ENCODE peak calls at places on chromosomes 11 and 22, in ten cellular contexts. One of them, this sample, is unnamed.

GRCh38 chr11:107699371-107700348 is 12.2 kb downstream of the SLN start:
- DNase-seq in mucosa of descending colon: no peak
- DNase-seq in suprapubic skin: no peak
- DNase-seq in ecto neural progenitor cell: no peak
- DNase-seq in germinal center: no peak
- DNase-seq in upper lobe of right lung: no peak
- DNase-seq in PC-3: no peak
- DNase-seq in LoVo: no peak
- DNase-seq in endothelial cell: no peak
- DNase-seq in stimulated activated CD4-positive, alpha-beta T cell treated with anti-CD3 and anti-CD28 coated beads, Interleukin-12 subunit alpha, Interleukin-12 subunit beta, amount 100 ng/mL, for 4 hours: no peak
- DNase-seq in this sample: no peak

GRCh38 chr11:45710561-45710960 is 45.1 kb upstream of the CHST1 start:
- DNase-seq in mucosa of descending colon: no peak
- DNase-seq in suprapubic skin: no peak
- DNase-seq in ecto neural progenitor cell: no peak
- DNase-seq in germinal center: no peak
- DNase-seq in upper lobe of right lung: no peak
- DNase-seq in PC-3: no peak
- DNase-seq in LoVo: no peak
- DNase-seq in endothelial cell: no peak
- DNase-seq in stimulated activated CD4-positive, alpha-beta T cell treated with anti-CD3 and anti-CD28 coated beads, Interleukin-12 subunit alpha, Interleukin-12 subunit beta, amount 100 ng/mL, for 4 hours: no peak
- DNase-seq in this sample: no peak

GRCh38 chr11:110951609-110952008 is 239.4 kb upstream of the ARHGAP20 start:
- DNase-seq in mucosa of descending colon: no peak
- DNase-seq in suprapubic skin: no peak
- DNase-seq in ecto neural progenitor cell: no peak
- DNase-seq in germinal center: no peak
- DNase-seq in upper lobe of right lung: no peak
- DNase-seq in PC-3: no peak
- DNase-seq in LoVo: no peak
- DNase-seq in endothelial cell: no peak
- DNase-seq in stimulated activated CD4-positive, alpha-beta T cell treated with anti-CD3 and anti-CD28 coated beads, Interleukin-12 subunit alpha, Interleukin-12 subunit beta, amount 100 ng/mL, for 4 hours: no peak
- DNase-seq in this sample: no peak

GRCh38 chr22:37848587-37849088 is 581 bp upstream of the EIF3L start:
- DNase-seq in mucosa of descending colon: peak
- DNase-seq in suprapubic skin: no peak
- DNase-seq in ecto neural progenitor cell: no peak
- DNase-seq in germinal center: no peak
- DNase-seq in upper lobe of right lung: no peak
- DNase-seq in PC-3: peak
- DNase-seq in LoVo: peak
- DNase-seq in endothelial cell: no peak
- DNase-seq in stimulated activated CD4-positive, alpha-beta T cell treated with anti-CD3 and anti-CD28 coated beads, Interleukin-12 subunit alpha, Interleukin-12 subunit beta, amount 100 ng/mL, for 4 hours: no peak
- DNase-seq in this sample: no peak

GRCh38 chr22:48947636-48948035 is 880.0 kb downstream of the BRD1 start:
- DNase-seq in mucosa of descending colon: no peak
- DNase-seq in suprapubic skin: no peak
- DNase-seq in ecto neural progenitor cell: no peak
- DNase-seq in germinal center: no peak
- DNase-seq in upper lobe of right lung: peak
- DNase-seq in PC-3: no peak
- DNase-seq in LoVo: no peak
- DNase-seq in endothelial cell: no peak
- DNase-seq in stimulated activated CD4-positive, alpha-beta T cell treated with anti-CD3 and anti-CD28 coated beads, Interleukin-12 subunit alpha, Interleukin-12 subunit beta, amount 100 ng/mL, for 4 hours: no peak
- DNase-seq in this sample: no peak

GRCh38 chr11:102929966-102930365 is 25.6 kb downstream of the MMP13 start:
- DNase-seq in mucosa of descending colon: no peak
- DNase-seq in suprapubic skin: no peak
- DNase-seq in ecto neural progenitor cell: no peak
- DNase-seq in germinal center: no peak
- DNase-seq in upper lobe of right lung: no peak
- DNase-seq in PC-3: no peak
- DNase-seq in LoVo: peak
- DNase-seq in endothelial cell: no peak
- DNase-seq in stimulated activated CD4-positive, alpha-beta T cell treated with anti-CD3 and anti-CD28 coated beads, Interleukin-12 subunit alpha, Interleukin-12 subunit beta, amount 100 ng/mL, for 4 hours: no peak
- DNase-seq in this sample: no peak

GRCh38 chr11:128774593-128774992 is 80.7 kb downstream of the FLI1 start:
- DNase-seq in mucosa of descending colon: no peak
- DNase-seq in suprapubic skin: no peak
- DNase-seq in ecto neural progenitor cell: no peak
- DNase-seq in germinal center: no peak
- DNase-seq in upper lobe of right lung: no peak
- DNase-seq in PC-3: no peak
- DNase-seq in LoVo: no peak
- DNase-seq in endothelial cell: no peak
- DNase-seq in stimulated activated CD4-positive, alpha-beta T cell treated with anti-CD3 and anti-CD28 coated beads, Interleukin-12 subunit alpha, Interleukin-12 subunit beta, amount 100 ng/mL, for 4 hours: no peak
- DNase-seq in this sample: no peak

GRCh38 chr11:88402784-88403183 is 65.2 kb upstream of the CTSC start:
- DNase-seq in mucosa of descending colon: no peak
- DNase-seq in suprapubic skin: no peak
- DNase-seq in ecto neural progenitor cell: no peak
- DNase-seq in germinal center: no peak
- DNase-seq in upper lobe of right lung: no peak
- DNase-seq in PC-3: peak
- DNase-seq in LoVo: no peak
- DNase-seq in endothelial cell: no peak
- DNase-seq in stimulated activated CD4-positive, alpha-beta T cell treated with anti-CD3 and anti-CD28 coated beads, Interleukin-12 subunit alpha, Interleukin-12 subunit beta, amount 100 ng/mL, for 4 hours: no peak
- DNase-seq in this sample: no peak

GRCh38 chr22:41280854-41281253 is 5.1 kb downstream of the RANGAP1 start:
- DNase-seq in mucosa of descending colon: no peak
- DNase-seq in suprapubic skin: no peak
- DNase-seq in ecto neural progenitor cell: no peak
- DNase-seq in germinal center: no peak
- DNase-seq in upper lobe of right lung: no peak
- DNase-seq in PC-3: no peak
- DNase-seq in LoVo: no peak
- DNase-seq in endothelial cell: no peak
- DNase-seq in stimulated activated CD4-positive, alpha-beta T cell treated with anti-CD3 and anti-CD28 coated beads, Interleukin-12 subunit alpha, Interleukin-12 subunit beta, amount 100 ng/mL, for 4 hours: no peak
- DNase-seq in this sample: no peak